ENCODE peak calls at places on chromosomes 12 and 14, in ten cellular contexts. A is K562, M is fibroblast of pulmonary artery, K is AG09319, T is activated B cell treated with CpG ODN at 0.5 μM for 24 hours, X is astrocyte of the spinal cord, O is B cell, S is nephron progenitor cell, Q is tibial artery, Y is neural progenitor cell. E is an unnamed sample.

GRCh38 chr14:58327019-58327418 is 28.7 kb downstream of the ARID4A start:
- DNase-seq in A (no peak), M (no peak), K (no peak), T (no peak), X (no peak), O (no peak), S (no peak), Q (no peak), Y (no peak), E (no peak)

GRCh38 chr12:117552971-117553370 is 191.5 kb upstream of the NOS1 start:
- DNase-seq in A (no peak), M (no peak), K (no peak), T (no peak), X (no peak), O (no peak), S (no peak), Q (no peak), Y (no peak), E (no peak)

GRCh38 chr14:100902295-100902694 is 1.2 kb downstream of the RTL1 start:
- DNase-seq in A (peak; percentile 39), M (no peak), K (no peak), T (no peak), X (no peak), O (no peak), S (no peak), Q (peak; percentile 20), Y (peak; percentile 64), E (no peak)

GRCh38 chr14:64540208-64541202 is at the start of gene HSPA2:
- DNase-seq in A (no peak), M (peak; percentile 100), K (peak; percentile 98), T (peak; percentile 93), X (peak; percentile 100), O (peak; percentile 98), S (peak; percentile 94), Q (peak; percentile 100), Y (peak; percentile 98), E (peak; percentile 94)

GRCh38 chr12:27595231-27595642 is 71.2 kb downstream of the PPFIBP1 start:
- DNase-seq in A (no peak), M (peak; percentile 94), K (peak; percentile 79), T (no peak), X (peak; percentile 91), O (no peak), S (peak; percentile 9), Q (peak; percentile 70), Y (peak; percentile 82), E (no peak)

GRCh38 chr12:125773033-125773432 is 707.8 kb downstream of the AACS start:
- DNase-seq in A (peak; percentile 52), M (no peak), K (no peak), T (no peak), X (no peak), O (no peak), S (peak; percentile 30), Q (no peak), Y (peak; percentile 48), E (no peak)

GRCh38 chr14:27114180-27114579 is 516.3 kb upstream of the NOVA1 start:
- DNase-seq in A (no peak), M (no peak), K (no peak), T (no peak), X (no peak), O (no peak), S (no peak), Q (no peak), Y (no peak), E (no peak)

GRCh38 chr12:132597333-132598283 is 12.8 kb downstream of the LRCOL1 start:
- DNase-seq in A (no peak), M (peak; percentile 26), K (peak; percentile 35), T (no peak), X (peak; percentile 81), O (peak; percentile 84), S (peak; percentile 72), Q (no peak), Y (peak; percentile 76), E (no peak)

GRCh38 chr14:72594099-72594901 is 299.6 kb downstream of the DPF3 start:
- DNase-seq in A (no peak), M (no peak), K (no peak), T (no peak), X (no peak), O (no peak), S (no peak), Q (no peak), Y (no peak), E (peak; percentile 44)

GRCh38 chr12:43098766-43099550 is 453.0 kb downstream of the ADAMTS20 start:
- DNase-seq in A (no peak), M (no peak), K (no peak), T (no peak), X (no peak), O (no peak), S (no peak), Q (no peak), Y (no peak), E (no peak)

GRCh38 chr14:90301580-90302181 is 30.1 kb downstream of the NRDE2 start:
- DNase-seq in A (no peak), M (peak; percentile 81), K (peak; percentile 29), T (no peak), X (peak; percentile 67), O (peak; percentile 11), S (no peak), Q (no peak), Y (peak; percentile 15), E (no peak)
- TF ChIP-seq CTCF in A (peak; percentile 51), M (peak; percentile 57), K (peak; percentile 60), T (no peak), X (peak; percentile 53), O (peak; percentile 28), S (peak; percentile 22), Q (peak; percentile 54), Y (peak; percentile 53), E (no peak)

GRCh38 chr12:98719515-98720504 is 74.7 kb downstream of the APAF1 start:
- DNase-seq in A (no peak), M (no peak), K (no peak), T (no peak), X (no peak), O (no peak), S (no peak), Q (no peak), Y (no peak), E (no peak)

GRCh38 chr12:98727196-98727595 is 82.1 kb downstream of the APAF1 start:
- DNase-seq in A (no peak), M (no peak), K (no peak), T (no peak), X (no peak), O (no peak), S (no peak), Q (no peak), Y (no peak), E (no peak)

GRCh38 chr12:98725481-98726247 is 80.6 kb downstream of the APAF1 start:
- DNase-seq in A (peak; percentile 20), M (peak; percentile 70), K (no peak), T (no peak), X (peak; percentile 84), O (no peak), S (peak; percentile 50), Q (no peak), Y (peak; percentile 66), E (no peak)

GRCh38 chr12:98724384-98725155 is 79.5 kb downstream of the APAF1 start:
- DNase-seq in A (no peak), M (no peak), K (no peak), T (no peak), X (peak; percentile 31), O (no peak), S (no peak), Q (no peak), Y (no peak), E (no peak)

GRCh38 chr12:98721204-98721702 is 76.2 kb downstream of the APAF1 start:
- DNase-seq in A (no peak), M (no peak), K (no peak), T (no peak), X (no peak), O (no peak), S (no peak), Q (no peak), Y (no peak), E (no peak)
- TF ChIP-seq CTCF in A (no peak), M (no peak), K (no peak), T (no peak), X (no peak), O (no peak), S (no peak), Q (no peak), Y (no peak), E (no peak)

GRCh38 chr12:67459173-67459572 is 189.4 kb upstream of the DYRK2 start:
- DNase-seq in A (no peak), M (no peak), K (no peak), T (no peak), X (no peak), O (no peak), S (no peak), Q (no peak), Y (no peak), E (no peak)

GRCh38 chr12:67457136-67457535 is 188.0 kb downstream of the CAND1 start:
- DNase-seq in A (no peak), M (no peak), K (no peak), T (no peak), X (no peak), O (no peak), S (no peak), Q (no peak), Y (no peak), E (no peak)

GRCh38 chr12:67456281-67456918 is 187.2 kb downstream of the CAND1 start:
- DNase-seq in A (no peak), M (peak; percentile 84), K (peak; percentile 78), T (no peak), X (peak; percentile 85), O (no peak), S (no peak), Q (no peak), Y (peak; percentile 33), E (no peak)

GRCh38 chr12:67459578-67459977 is 189.0 kb upstream of the DYRK2 start:
- DNase-seq in A (no peak), M (no peak), K (no peak), T (no peak), X (no peak), O (no peak), S (no peak), Q (no peak), Y (no peak), E (no peak)

GRCh38 chr12:67457799-67458680 is 188.9 kb downstream of the CAND1 start:
- DNase-seq in A (no peak), M (peak; percentile 20), K (no peak), T (no peak), X (no peak), O (no peak), S (no peak), Q (no peak), Y (no peak), E (no peak)
- TF ChIP-seq CTCF in A (peak; percentile 49), M (peak; percentile 43), K (peak; percentile 29), T (no peak), X (peak; percentile 40), O (no peak), S (peak; percentile 24), Q (peak; percentile 25), Y (peak; percentile 19), E (no peak)

DNA sequence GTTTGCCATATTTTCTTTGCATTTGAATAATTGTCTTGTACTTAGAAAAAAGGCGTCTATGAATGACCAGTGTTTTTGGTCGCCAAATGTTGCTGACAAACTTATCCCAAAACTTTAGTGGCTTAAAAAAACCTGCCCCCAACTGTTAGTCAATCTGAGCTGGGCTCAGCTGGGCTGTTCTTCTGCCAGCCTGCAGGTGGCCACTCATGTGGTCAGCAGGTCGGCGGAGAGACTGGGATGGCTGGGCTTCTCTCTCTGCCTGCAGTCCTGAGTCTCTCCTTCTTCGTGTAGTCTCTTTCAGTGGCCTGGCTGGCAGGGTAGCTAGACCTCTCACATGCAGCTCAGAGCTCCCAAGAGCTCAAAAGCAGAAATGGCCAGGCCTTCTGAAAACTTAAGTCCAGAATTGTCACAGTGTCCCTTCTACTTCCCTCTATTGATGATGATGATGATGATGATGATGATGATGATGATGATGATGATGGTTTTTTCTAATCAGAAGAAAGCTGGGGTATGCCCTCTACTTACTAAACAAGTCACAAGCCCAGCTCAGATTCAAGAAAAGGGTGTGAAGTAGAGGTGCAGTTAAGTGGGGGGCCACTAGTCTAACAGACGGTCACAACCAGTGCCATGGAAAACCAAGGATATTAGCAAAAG is 87.9 kb downstream of the PTPN11 start:
- DNase-seq in A (no peak), M (peak; percentile 2), K (no peak), T (no peak), X (no peak), O (no peak), S (no peak), Q (no peak), Y (no peak), E (no peak)
- TF ChIP-seq CTCF in A (peak; percentile 42), M (no peak), K (no peak), T (no peak), X (peak; percentile 18), O (no peak), S (no peak), Q (no peak), Y (no peak), E (no peak)

E was measured in natural killer cell.